ENCODE peak calls at places on chromosomes 6 and 20, in six cellular contexts. C, B, R, T, N and H are unnamed samples.

GRCh38 chr6:147909645-147910044 is 401.2 kb downstream of the SAMD5 start:
- DNase-seq in C (peak; percentile 61), B (peak; percentile 49), R (peak; percentile 39), T (no peak), N (no peak), H (no peak)

GRCh38 chr6:63708631-63709030 is 73.0 kb downstream of the PHF3 start:
- DNase-seq in C (no peak), B (no peak), R (no peak), T (no peak), N (no peak), H (no peak)

GRCh38 chr20:4661191-4661590 is 60.5 kb upstream of the PRND start:
- DNase-seq in C (no peak), B (no peak), R (no peak), T (no peak), N (no peak), H (no peak)

GRCh38 chr20:38726849-38727601 is 2.7 kb downstream of the SLC32A1 start:
- DNase-seq in C (no peak), B (no peak), R (no peak), T (no peak), N (no peak), H (no peak)

GRCh38 chr6:94636780-94637385 is 940.5 kb upstream of the MANEA start:
- DNase-seq in C (peak; percentile 1), B (peak; percentile 1), R (peak; percentile 1), T (peak; percentile 33), N (no peak), H (no peak)

GRCh38 chr6:4693158-4693557 is 83.0 kb upstream of the CDYL start:
- DNase-seq in C (no peak), B (no peak), R (peak; percentile 72), T (no peak), N (no peak), H (no peak)

GRCh38 chr6:2853766-2854393 is 12.2 kb upstream of the SERPINB1 start:
- DNase-seq in C (peak; percentile 75), B (peak; percentile 70), R (peak; percentile 89), T (peak; percentile 80), N (no peak), H (no peak)

GRCh38 chr20:34861386-34862084 is 11.1 kb downstream of the GGT7 start:
- DNase-seq in C (no peak), B (no peak), R (no peak), T (no peak), N (peak; percentile 78), H (no peak)

GRCh38 chr6:15999201-15999600 is 129.7 kb upstream of the MYLIP start:
- DNase-seq in C (no peak), B (no peak), R (no peak), T (no peak), N (no peak), H (no peak)

GRCh38 chr6:133698272-133698671 is 190.6 kb upstream of the TCF21 start:
- DNase-seq in C (no peak), B (no peak), R (no peak), T (no peak), N (no peak), H (no peak)

GRCh38 chr6:104995989-104996617 is 39.2 kb downstream of the LIN28B start:
- DNase-seq in C (peak; percentile 20), B (peak; percentile 11), R (peak; percentile 19), T (peak; percentile 11), N (no peak), H (no peak)

GRCh38 chr6:39997101-39997635 is 62.9 kb upstream of the MOCS1 start:
- DNase-seq in C (no peak), B (no peak), R (no peak), T (no peak), N (no peak), H (no peak)
- H3K9me3 ChIP-seq in C (no peaks in the 10 kb centered on the region), B (peaks cover 20% of the 10 kb centered on the region), R (peaks cover 12% of the 10 kb centered on the region), T (no peaks in the 10 kb centered on the region), N (peaks cover 19% of the 10 kb centered on the region), H (peaks cover 14% of the 10 kb centered on the region)

DNA sequence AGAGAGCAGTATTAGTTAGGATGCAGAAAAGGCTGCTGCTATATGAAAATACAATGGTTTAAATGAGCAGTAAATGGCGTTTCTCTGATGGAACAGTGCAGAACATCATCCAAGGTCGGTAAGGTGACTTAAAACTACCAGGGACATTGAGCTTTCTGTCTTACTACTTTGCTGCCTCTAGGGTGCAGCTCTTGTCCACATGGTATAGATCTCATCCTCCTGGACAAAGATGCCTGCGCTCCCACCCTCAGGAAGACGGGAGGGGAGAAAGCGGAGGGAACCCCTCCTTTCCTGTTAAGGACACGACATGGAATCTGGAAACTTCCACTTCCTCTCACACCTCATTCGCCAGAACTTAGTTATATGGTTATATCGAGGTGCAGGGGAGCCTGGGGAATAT is 224.4 kb upstream of the TSHZ2 start:
- DNase-seq in C (peak; percentile 10), B (peak; percentile 3), R (no peak), T (peak; percentile 7), N (no peak), H (no peak)
- TF ChIP-seq CTCF in C (peak; percentile 55), B (no peak), R (no peak), T (no peak), N (no peak), H (no peak)

DNA sequence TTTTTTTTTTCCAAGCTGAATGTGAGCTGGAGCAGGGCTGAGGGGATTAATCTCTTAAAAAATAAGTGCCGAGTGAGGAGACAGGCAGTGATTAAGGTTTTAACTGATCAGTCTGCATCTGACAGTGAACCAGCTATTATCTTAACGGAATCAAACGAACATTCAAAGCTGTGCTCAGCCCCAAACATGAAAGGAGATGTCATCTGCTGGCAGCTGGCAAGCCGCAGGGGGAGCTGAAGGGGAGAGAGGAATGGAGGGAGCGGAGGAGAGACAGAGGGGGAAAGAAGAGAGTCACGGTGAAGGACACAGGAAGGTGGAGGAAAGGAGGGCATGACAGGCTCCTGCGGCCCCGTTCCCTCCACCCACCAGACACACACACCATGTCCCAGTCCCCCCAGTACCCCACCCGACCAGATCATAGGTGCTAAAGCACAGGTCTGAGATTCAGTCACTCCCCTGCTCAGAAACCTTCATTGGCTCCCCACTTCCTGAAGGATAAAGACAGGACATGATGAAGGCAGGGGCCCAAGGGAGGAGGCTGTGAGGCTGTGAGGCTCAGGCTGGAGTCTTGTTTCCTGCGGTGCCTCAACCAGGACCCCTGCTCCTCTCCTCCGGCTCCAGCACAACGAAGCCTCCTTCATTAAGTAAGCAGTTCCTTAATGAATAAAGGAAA is 80.9 kb downstream of the NCR2 start:
- DNase-seq in C (no peak), B (no peak), R (no peak), T (no peak), N (no peak), H (no peak)
- H3K9me3 ChIP-seq in C (no peaks in the 10 kb centered on the region), B (peaks cover 4% of the 10 kb centered on the region), R (peaks cover 6% of the 10 kb centered on the region), T (peaks cover 10% of the 10 kb centered on the region), N (peaks cover 7% of the 10 kb centered on the region), H (peaks cover 7% of the 10 kb centered on the region)

GRCh38 chr6:33143113-33143760 is 49.0 kb downstream of the COL11A2 start:
- DNase-seq in C (no peak), B (no peak), R (no peak), T (no peak), N (no peak), H (no peak)
- TF ChIP-seq CTCF in C (peak; percentile 3), B (no peak), R (no peak), T (no peak), N (no peak), H (no peak)